ENCODE peak calls at places on chromosomes 7 and 10, in six cellular contexts. T is HuH-7; B is CD8-positive, alpha-beta T cell; M is H54; F is stimulated activated naive CD4-positive, alpha-beta T cell treated with Interleukin-2 at 50 U/mL for 16 hours; X is HFFc6. R is an unnamed sample.

GRCh38 chr7:157404845-157405481 is 68.2 kb downstream of the DNAJB6 start:
- DNase-seq in T (no peak), B (no peak), M (peak), F (peak), X (peak), R (no peak)

GRCh38 chr10:85811405-85811804 is 555.2 kb downstream of the GRID1 start:
- DNase-seq in T (no peak), B (no peak), M (no peak), F (no peak), X (no peak), R (no peak)

GRCh38 chr7:133705596-133705995 is 421.5 kb upstream of the LRGUK start:
- DNase-seq in T (no peak), B (no peak), M (peak), F (no peak), X (peak), R (no peak)

GRCh38 chr10:121041499-121041898 is 190.3 kb downstream of the WDR11 start:
- DNase-seq in T (no peak), B (no peak), M (no peak), F (no peak), X (no peak), R (no peak)

GRCh38 chr7:54932818-54933543 is 85.8 kb upstream of the EGFR start:
- DNase-seq in T (peak), B (no peak), M (peak), F (no peak), X (peak), R (peak)

GRCh38 chr10:49734676-49735075 is 27.4 kb downstream of the OGDHL start:
- DNase-seq in T (no peak), B (no peak), M (no peak), F (no peak), X (no peak), R (no peak)

GRCh38 chr7:140200102-140200989 is 23.6 kb upstream of the KDM7A start:
- DNase-seq in T (no peak), B (no peak), M (no peak), F (no peak), X (peak), R (no peak)

GRCh38 chr7:48299580-48300169 is 128.4 kb downstream of the ABCA13 start:
- DNase-seq in T (peak), B (no peak), M (peak), F (no peak), X (peak), R (peak)

GRCh38 chr10:6065845-6066244 is 3.7 kb upstream of the IL2RA start:
- DNase-seq in T (no peak), B (no peak), M (no peak), F (no peak), X (no peak), R (no peak)

GRCh38 chr10:81724431-81724830 is 150.6 kb upstream of the NRG3 start:
- DNase-seq in T (no peak), B (no peak), M (no peak), F (no peak), X (no peak), R (no peak)

GRCh38 chr7:150940446-150941102 is 37.5 kb downstream of the KCNH2 start:
- DNase-seq in T (no peak), B (no peak), M (no peak), F (no peak), X (no peak), R (no peak)

GRCh38 chr10:9056521-9056920 is 1002.0 kb downstream of the GATA3 start:
- DNase-seq in T (no peak), B (no peak), M (no peak), F (no peak), X (no peak), R (peak)

GRCh38 chr7:1894313-1894900 is 224.3 kb downstream of the ELFN1 start:
- DNase-seq in T (no peak), B (peak), M (no peak), F (no peak), X (no peak), R (no peak)

GRCh38 chr7:122465296-122465695 is 160.7 kb upstream of the FEZF1 start:
- DNase-seq in T (no peak), B (no peak), M (no peak), F (no peak), X (no peak), R (no peak)

GRCh38 chr7:28217161-28217560 is 36.6 kb upstream of the JAZF1 start:
- DNase-seq in T (no peak), B (no peak), M (no peak), F (no peak), X (no peak), R (no peak)

GRCh38 chr7:105905209-105905910 is 29.0 kb upstream of the ATXN7L1 start:
- DNase-seq in T (no peak), B (no peak), M (no peak), F (no peak), X (no peak), R (no peak)

GRCh38 chr7:1919539-1920265 is 249.6 kb downstream of the ELFN1 start:
- DNase-seq in T (no peak), B (peak), M (no peak), F (no peak), X (peak), R (peak)

GRCh38 chr10:51171946-51172345 is 97.7 kb downstream of the PRKG1 start:
- DNase-seq in T (no peak), B (no peak), M (no peak), F (no peak), X (no peak), R (no peak)

GRCh38 chr10:47421057-47421952 is 37.2 kb upstream of the ZNF488 start:
- DNase-seq in T (no peak), B (no peak), M (peak), F (no peak), X (peak), R (peak)

GRCh38 chr10:48878091-48878490 is 61.5 kb downstream of the LRRC18 start:
- DNase-seq in T (no peak), B (no peak), M (no peak), F (no peak), X (no peak), R (no peak)

GRCh38 chr7:143900230-143900766 is 1.7 kb downstream of the TCAF1 start:
- DNase-seq in T (no peak), B (no peak), M (no peak), F (no peak), X (no peak), R (no peak)

GRCh38 chr7:84900215-84900614 is 286.6 kb downstream of the SEMA3D start:
- DNase-seq in T (no peak), B (no peak), M (no peak), F (no peak), X (no peak), R (no peak)

GRCh38 chr7:42677751-42678231 is 234.1 kb downstream of the C7orf25 start:
- DNase-seq in T (no peak), B (no peak), M (peak), F (no peak), X (peak), R (no peak)

GRCh38 chr7:90445633-90446032 is 23.8 kb upstream of the PTTG1IP2 start:
- DNase-seq in T (no peak), B (no peak), M (no peak), F (no peak), X (no peak), R (no peak)

GRCh38 chr7:28536259-28536658 is 123.9 kb downstream of the CREB5 start:
- DNase-seq in T (no peak), B (no peak), M (peak), F (no peak), X (peak), R (no peak)

GRCh38 chr10:63478564-63478963 is 12.8 kb upstream of the JMJD1C start:
- DNase-seq in T (no peak), B (no peak), M (no peak), F (no peak), X (no peak), R (no peak)

GRCh38 chr10:8616166-8616565 is 561.7 kb downstream of the GATA3 start:
- DNase-seq in T (no peak), B (no peak), M (no peak), F (no peak), X (no peak), R (no peak)

GRCh38 chr10:34918060-34918840 is 103.2 kb upstream of the PARD3 start:
- DNase-seq in T (no peak), B (no peak), M (no peak), F (no peak), X (no peak), R (no peak)

GRCh38 chr10:125871341-125871740 is 9.8 kb downstream of the DHX32 start:
- DNase-seq in T (no peak), B (no peak), M (no peak), F (no peak), X (no peak), R (no peak)

GRCh38 chr10:63929826-63930467 is 408.7 kb downstream of the REEP3 start:
- DNase-seq in T (no peak), B (no peak), M (no peak), F (no peak), X (no peak), R (no peak)

GRCh38 chr7:134630890-134631289 is 15.8 kb upstream of the BPGM start:
- DNase-seq in T (no peak), B (no peak), M (no peak), F (no peak), X (peak), R (no peak)

GRCh38 chr10:120485946-120486345 is 28.9 kb downstream of the PLPP4 start:
- DNase-seq in T (no peak), B (no peak), M (no peak), F (no peak), X (no peak), R (no peak)

GRCh38 chr10:117663750-117664149 is 121.2 kb downstream of the EMX2 start:
- DNase-seq in T (no peak), B (no peak), M (no peak), F (no peak), X (no peak), R (no peak)

GRCh38 chr7:44622342-44623151 is 16.1 kb downstream of the OGDH start:
- DNase-seq in T (no peak), B (no peak), M (peak), F (peak), X (no peak), R (no peak)

GRCh38 chr7:23520582-23520981 is 11.2 kb downstream of the TRA2A start:
- DNase-seq in T (no peak), B (peak), M (no peak), F (no peak), X (no peak), R (no peak)

GRCh38 chr10:49740346-49741107 is 21.6 kb downstream of the OGDHL start:
- DNase-seq in T (no peak), B (no peak), M (no peak), F (no peak), X (no peak), R (no peak)

GRCh38 chr7:83947260-83947659 is 247.3 kb downstream of the SEMA3A start:
- DNase-seq in T (peak), B (no peak), M (peak), F (no peak), X (no peak), R (no peak)

GRCh38 chr10:32121648-32122047 is 65.4 kb upstream of the KIF5B start:
- DNase-seq in T (no peak), B (no peak), M (no peak), F (no peak), X (no peak), R (no peak)

GRCh38 chr7:90736968-90737939 is 141.1 kb downstream of the CDK14 start:
- DNase-seq in T (no peak), B (no peak), M (no peak), F (no peak), X (no peak), R (no peak)

R was measured in left ventricle myocardium superior.